ENCODE peak calls at places on chromosomes 6 and 20, in nine cellular contexts. Z is cardiac fibroblast, W is right cardiac atrium, L is pancreas, A is amygdala, D is T-cell, K is astrocyte of the spinal cord, B is WTC11, M is SHP77. J is an unnamed sample.

GRCh38 chr20:10857362-10858070 is 183.7 kb upstream of the JAG1 start:
- DNase-seq in Z (peak), W (peak), L (peak), A (peak), D (no peak), K (peak), B (no peak), M (no peak), J (no peak)

GRCh38 chr20:38299963-38300362 is 4.0 kb upstream of the BPI start:
- DNase-seq in Z (no peak), W (no peak), L (no peak), A (no peak), D (no peak), K (no peak), B (no peak), M (no peak), J (no peak)

GRCh38 chr20:11935754-11936551 is 18.3 kb downstream of the BTBD3 start:
- DNase-seq in Z (no peak), W (no peak), L (no peak), A (no peak), D (no peak), K (no peak), B (no peak), M (peak), J (no peak)

GRCh38 chr6:169968541-169969270 is 217.3 kb downstream of the ERMARD start:
- DNase-seq in Z (no peak), W (no peak), L (peak), A (no peak), D (no peak), K (no peak), B (no peak), M (no peak), J (no peak)

GRCh38 chr6:73747293-73747692 is 51.3 kb downstream of the CD109 start:
- DNase-seq in Z (no peak), W (no peak), L (no peak), A (no peak), D (no peak), K (no peak), B (no peak), M (no peak), J (no peak)

GRCh38 chr20:478949-479429 is 16.7 kb upstream of the TBC1D20 start:
- DNase-seq in Z (peak), W (no peak), L (peak), A (peak), D (peak), K (peak), B (no peak), M (peak), J (no peak)

GRCh38 chr6:148745926-148746325 is 904 bp upstream of the UST start:
- DNase-seq in Z (no peak), W (no peak), L (no peak), A (no peak), D (no peak), K (no peak), B (no peak), M (no peak), J (no peak)

GRCh38 chr6:154993710-154994109 is 1.4 kb upstream of the TIAM2 start:
- DNase-seq in Z (no peak), W (no peak), L (no peak), A (no peak), D (no peak), K (no peak), B (no peak), M (no peak), J (no peak)

GRCh38 chr20:31675828-31676533 is 38.3 kb downstream of the COX4I2 start:
- DNase-seq in Z (peak), W (no peak), L (no peak), A (peak), D (peak), K (no peak), B (no peak), M (no peak), J (peak)

GRCh38 chr6:27870486-27870885 is 41.7 kb downstream of the OR2B2 start:
- DNase-seq in Z (no peak), W (no peak), L (no peak), A (no peak), D (no peak), K (no peak), B (no peak), M (no peak), J (no peak)